ENCODE peak calls at places on chromosomes 4 and X, in five cellular contexts. One of them, this sample, is unnamed.

GRCh38 chrX:39016551-39016950 is 215.3 kb downstream of the MID1IP1 start:
- DNase-seq in neural crest cell: no peak
- DNase-seq in left lung: no peak
- DNase-seq in glutamatergic neuron: no peak
- DNase-seq in HFFc6: no peak
- DNase-seq in this sample: no peak

GRCh38 chr4:167775374-167775773 is 317.0 kb upstream of the ANXA10 start:
- DNase-seq in neural crest cell: no peak
- DNase-seq in left lung: no peak
- DNase-seq in glutamatergic neuron: no peak
- DNase-seq in HFFc6: no peak
- DNase-seq in this sample: no peak

GRCh38 chrX:69396916-69397315 is 107.2 kb upstream of the NALF2 start:
- DNase-seq in neural crest cell: peak
- DNase-seq in left lung: no peak
- DNase-seq in glutamatergic neuron: no peak
- DNase-seq in HFFc6: no peak
- DNase-seq in this sample: no peak

GRCh38 chr4:57631147-57631546 is 521.0 kb upstream of the IGFBP7 start:
- DNase-seq in neural crest cell: no peak
- DNase-seq in left lung: no peak
- DNase-seq in glutamatergic neuron: no peak
- DNase-seq in HFFc6: no peak
- DNase-seq in this sample: no peak

GRCh38 chr4:57426779-57427395 is 316.7 kb upstream of the IGFBP7 start:
- DNase-seq in neural crest cell: peak
- DNase-seq in left lung: peak
- DNase-seq in glutamatergic neuron: peak
- DNase-seq in HFFc6: peak
- DNase-seq in this sample: no peak

GRCh38 chr4:11634283-11634682 is 205.6 kb upstream of the HS3ST1 start:
- DNase-seq in neural crest cell: no peak
- DNase-seq in left lung: no peak
- DNase-seq in glutamatergic neuron: no peak
- DNase-seq in HFFc6: no peak
- DNase-seq in this sample: no peak

GRCh38 chr4:189113389-189113888 is 827.2 kb upstream of the FRG1 start:
- DNase-seq in neural crest cell: no peak
- DNase-seq in left lung: peak
- DNase-seq in glutamatergic neuron: no peak
- DNase-seq in HFFc6: no peak
- DNase-seq in this sample: no peak

GRCh38 chr4:67573193-67573592 is 14.7 kb downstream of the STAP1 start:
- DNase-seq in neural crest cell: no peak
- DNase-seq in left lung: no peak
- DNase-seq in glutamatergic neuron: no peak
- DNase-seq in HFFc6: no peak
- DNase-seq in this sample: no peak

GRCh38 chrX:54439967-54440871 is at the start of gene TSR2:
- DNase-seq in neural crest cell: peak
- DNase-seq in left lung: peak
- DNase-seq in glutamatergic neuron: peak
- DNase-seq in HFFc6: peak
- DNase-seq in this sample: peak

GRCh38 chrX:119688856-119689455 is 4.0 kb downstream of the SEPTIN6 start:
- DNase-seq in neural crest cell: no peak
- DNase-seq in left lung: no peak
- DNase-seq in glutamatergic neuron: no peak
- DNase-seq in HFFc6: no peak
- DNase-seq in this sample: no peak

GRCh38 chrX:34437586-34437985 is 219.5 kb downstream of the TMEM47 start:
- DNase-seq in neural crest cell: no peak
- DNase-seq in left lung: no peak
- DNase-seq in glutamatergic neuron: no peak
- DNase-seq in HFFc6: no peak
- DNase-seq in this sample: no peak

GRCh38 chr4:131540256-131540655 is 1608.8 kb upstream of the PCDH10 start:
- DNase-seq in neural crest cell: no peak
- DNase-seq in left lung: no peak
- DNase-seq in glutamatergic neuron: no peak
- DNase-seq in HFFc6: no peak
- DNase-seq in this sample: no peak

GRCh38 chr4:184262901-184263300 is 45.2 kb upstream of the ENPP6 start:
- DNase-seq in neural crest cell: no peak
- DNase-seq in left lung: no peak
- DNase-seq in glutamatergic neuron: no peak
- DNase-seq in HFFc6: peak
- DNase-seq in this sample: no peak

GRCh38 chr4:42515156-42515884 is 118.0 kb downstream of the SHISA3 start:
- DNase-seq in neural crest cell: no peak
- DNase-seq in left lung: no peak
- DNase-seq in glutamatergic neuron: no peak
- DNase-seq in HFFc6: no peak
- DNase-seq in this sample: no peak

GRCh38 chr4:176261481-176261880 is 7.5 kb downstream of the ASB5 start:
- DNase-seq in neural crest cell: no peak
- DNase-seq in left lung: no peak
- DNase-seq in glutamatergic neuron: no peak
- DNase-seq in HFFc6: no peak
- DNase-seq in this sample: no peak

GRCh38 chr4:83340692-83341343 is 6.2 kb upstream of the HPSE start:
- DNase-seq in neural crest cell: no peak
- DNase-seq in left lung: no peak
- DNase-seq in glutamatergic neuron: no peak
- DNase-seq in HFFc6: no peak
- DNase-seq in this sample: no peak

GRCh38 chr4:8905773-8906667 is 34.4 kb upstream of the HMX1 start:
- DNase-seq in neural crest cell: no peak
- DNase-seq in left lung: peak
- DNase-seq in glutamatergic neuron: no peak
- DNase-seq in HFFc6: no peak
- DNase-seq in this sample: peak

GRCh38 chr4:92421920-92422319 is 118.2 kb downstream of the GRID2 start:
- DNase-seq in neural crest cell: no peak
- DNase-seq in left lung: no peak
- DNase-seq in glutamatergic neuron: no peak
- DNase-seq in HFFc6: no peak
- DNase-seq in this sample: no peak

GRCh38 chr4:71235321-71236206 is 103.3 kb upstream of the SLC4A4 start:
- DNase-seq in neural crest cell: no peak
- DNase-seq in left lung: no peak
- DNase-seq in glutamatergic neuron: no peak
- DNase-seq in HFFc6: no peak
- DNase-seq in this sample: no peak

GRCh38 chrX:30654989-30655607 is 1.9 kb downstream of the GK start:
- DNase-seq in neural crest cell: no peak
- DNase-seq in left lung: no peak
- DNase-seq in glutamatergic neuron: no peak
- DNase-seq in HFFc6: no peak
- DNase-seq in this sample: no peak

GRCh38 chr4:124997907-124998306 is 285.4 kb upstream of the ANKRD50 start:
- DNase-seq in neural crest cell: no peak
- DNase-seq in left lung: no peak
- DNase-seq in glutamatergic neuron: no peak
- DNase-seq in HFFc6: no peak
- DNase-seq in this sample: no peak

GRCh38 chrX:114134465-114134864 is 449.4 kb upstream of the HTR2C start:
- DNase-seq in neural crest cell: no peak
- DNase-seq in left lung: no peak
- DNase-seq in glutamatergic neuron: no peak
- DNase-seq in HFFc6: no peak
- DNase-seq in this sample: no peak

GRCh38 chrX:50988649-50989048 is 78.1 kb downstream of the BMP15 start:
- DNase-seq in neural crest cell: peak
- DNase-seq in left lung: no peak
- DNase-seq in glutamatergic neuron: no peak
- DNase-seq in HFFc6: peak
- DNase-seq in this sample: no peak

GRCh38 chr4:153535735-153536494 is 69.8 kb downstream of the TMEM131L start:
- DNase-seq in neural crest cell: no peak
- DNase-seq in left lung: no peak
- DNase-seq in glutamatergic neuron: no peak
- DNase-seq in HFFc6: peak
- DNase-seq in this sample: no peak

GRCh38 chr4:82782626-82783025 is 16.0 kb downstream of the SCD5 start:
- DNase-seq in neural crest cell: no peak
- DNase-seq in left lung: no peak
- DNase-seq in glutamatergic neuron: no peak
- DNase-seq in HFFc6: no peak
- DNase-seq in this sample: no peak

GRCh38 chrX:67353651-67354370 is 190.0 kb upstream of the AR start:
- DNase-seq in neural crest cell: no peak
- DNase-seq in left lung: no peak
- DNase-seq in glutamatergic neuron: no peak
- DNase-seq in HFFc6: peak
- DNase-seq in this sample: no peak

GRCh38 chr4:142379277-142380051 is 466.6 kb downstream of the INPP4B start:
- DNase-seq in neural crest cell: no peak
- DNase-seq in left lung: no peak
- DNase-seq in glutamatergic neuron: no peak
- DNase-seq in HFFc6: peak
- DNase-seq in this sample: no peak

GRCh38 chr4:148288448-148288847 is 153.8 kb downstream of the NR3C2 start:
- DNase-seq in neural crest cell: no peak
- DNase-seq in left lung: no peak
- DNase-seq in glutamatergic neuron: no peak
- DNase-seq in HFFc6: no peak
- DNase-seq in this sample: no peak

GRCh38 chr4:6474705-6475457 is 2.5 kb upstream of the PPP2R2C start:
- DNase-seq in neural crest cell: no peak
- DNase-seq in left lung: no peak
- DNase-seq in glutamatergic neuron: no peak
- DNase-seq in HFFc6: no peak
- DNase-seq in this sample: no peak

GRCh38 chr4:6475492-6476020 is 3.1 kb upstream of the PPP2R2C start:
- DNase-seq in neural crest cell: no peak
- DNase-seq in left lung: no peak
- DNase-seq in glutamatergic neuron: no peak
- DNase-seq in HFFc6: no peak
- DNase-seq in this sample: no peak

GRCh38 chr4:6473264-6474052 is 1.0 kb upstream of the PPP2R2C start:
- DNase-seq in neural crest cell: no peak
- DNase-seq in left lung: no peak
- DNase-seq in glutamatergic neuron: no peak
- DNase-seq in HFFc6: no peak
- DNase-seq in this sample: no peak

GRCh38 chr4:6472387-6473263 is at the start of gene PPP2R2C:
- DNase-seq in neural crest cell: no peak
- DNase-seq in left lung: peak
- DNase-seq in glutamatergic neuron: peak
- DNase-seq in HFFc6: no peak
- DNase-seq in this sample: no peak

GRCh38 chr4:6474053-6474568 is 1.7 kb upstream of the PPP2R2C start:
- DNase-seq in neural crest cell: no peak
- DNase-seq in left lung: no peak
- DNase-seq in glutamatergic neuron: peak
- DNase-seq in HFFc6: no peak
- DNase-seq in this sample: no peak
- TF ChIP-seq CTCF in neural crest cell: peak
- TF ChIP-seq CTCF in left lung: no peak
- TF ChIP-seq CTCF in glutamatergic neuron: no peak
- TF ChIP-seq CTCF in HFFc6: peak
- TF ChIP-seq CTCF in this sample: peak

DNA sequence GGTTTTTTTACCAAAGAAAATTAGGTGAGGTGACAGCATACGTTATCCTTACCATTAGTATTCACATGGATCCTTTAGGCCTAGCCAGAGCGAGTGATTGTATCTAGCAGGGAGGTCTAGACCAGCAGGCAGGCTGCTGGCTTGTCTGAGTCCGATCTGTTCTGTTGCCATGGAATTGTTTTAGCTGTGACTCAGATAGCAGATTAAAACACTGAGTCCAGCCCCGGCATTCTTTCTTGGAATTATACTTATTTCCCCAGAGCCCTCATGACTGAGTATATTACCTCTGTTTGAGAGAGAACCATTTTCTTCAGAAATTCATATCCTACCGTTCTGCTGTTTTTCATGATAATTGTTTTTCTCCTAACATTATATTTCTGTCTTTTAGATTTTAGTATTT is 37.4 kb downstream of the OCRL start:
- DNase-seq in neural crest cell: no peak
- DNase-seq in left lung: no peak
- DNase-seq in glutamatergic neuron: no peak
- DNase-seq in HFFc6: peak
- DNase-seq in this sample: no peak
- TF ChIP-seq CTCF in neural crest cell: no peak
- TF ChIP-seq CTCF in left lung: no peak
- TF ChIP-seq CTCF in glutamatergic neuron: no peak
- TF ChIP-seq CTCF in HFFc6: no peak
- TF ChIP-seq CTCF in this sample: no peak

DNA sequence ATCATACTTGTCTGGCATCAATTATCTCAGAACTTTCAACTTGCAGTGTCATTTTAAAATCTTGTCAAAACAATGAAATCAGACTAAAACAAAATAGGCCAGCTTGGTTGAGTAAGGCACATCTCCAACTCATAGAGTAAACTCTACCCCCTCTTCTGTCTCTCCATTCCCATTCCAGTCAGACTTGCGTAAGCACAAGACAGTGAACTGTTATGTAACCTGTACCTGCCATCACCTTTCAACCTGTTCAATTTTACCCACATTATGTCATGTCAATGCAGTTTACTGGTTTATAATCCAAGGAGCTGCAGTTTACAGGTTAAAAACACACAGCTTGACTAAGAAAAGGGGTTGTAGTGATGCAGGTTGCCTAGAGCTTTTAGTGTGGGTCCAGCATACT is 8.3 kb downstream of the CDX4 start:
- DNase-seq in neural crest cell: no peak
- DNase-seq in left lung: no peak
- DNase-seq in glutamatergic neuron: no peak
- DNase-seq in HFFc6: no peak
- DNase-seq in this sample: no peak
- TF ChIP-seq CTCF in neural crest cell: no peak
- TF ChIP-seq CTCF in left lung: no peak
- TF ChIP-seq CTCF in glutamatergic neuron: no peak
- TF ChIP-seq CTCF in HFFc6: no peak
- TF ChIP-seq CTCF in this sample: no peak

DNA sequence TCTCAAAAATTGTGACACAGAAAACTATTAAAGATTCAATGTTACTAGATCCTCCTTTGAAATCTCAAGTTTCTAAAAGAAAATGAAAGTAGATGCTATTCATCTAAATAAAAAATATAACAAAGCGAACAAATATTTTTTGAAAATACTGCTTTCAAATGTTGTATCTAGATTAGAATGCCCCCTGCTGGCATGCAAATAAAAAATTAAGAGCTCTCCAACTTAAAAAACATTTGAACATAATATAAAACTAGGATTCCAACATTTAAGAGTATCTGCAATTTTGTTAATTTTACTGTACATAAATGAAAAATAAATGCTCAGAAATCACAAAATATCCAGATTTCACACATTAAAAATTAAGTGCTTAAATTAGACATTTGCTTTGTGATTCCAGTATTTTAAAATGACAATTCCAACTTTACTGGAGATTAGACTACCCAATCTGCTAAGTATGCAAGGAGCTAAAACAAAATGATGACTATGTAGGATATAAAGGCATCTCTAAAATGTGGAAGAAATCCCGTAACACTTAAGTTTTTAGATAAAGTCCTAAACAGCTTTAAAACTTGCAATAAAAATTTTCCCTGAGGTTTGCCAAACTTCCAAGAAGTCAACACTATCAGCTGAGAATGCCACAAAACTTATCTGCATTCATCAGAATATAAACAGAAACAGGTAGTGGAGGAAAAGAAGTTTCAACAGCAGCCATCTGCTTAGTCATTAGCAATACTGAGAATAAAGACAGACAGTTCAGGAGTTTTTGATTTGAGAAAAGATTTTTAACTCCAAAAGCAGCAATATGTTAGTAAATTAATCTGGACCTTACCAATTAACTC is 32.6 kb downstream of the DHX15 start:
- DNase-seq in neural crest cell: no peak
- DNase-seq in left lung: no peak
- DNase-seq in glutamatergic neuron: no peak
- DNase-seq in HFFc6: no peak
- DNase-seq in this sample: no peak
- TF ChIP-seq CTCF in neural crest cell: peak
- TF ChIP-seq CTCF in left lung: no peak
- TF ChIP-seq CTCF in glutamatergic neuron: peak
- TF ChIP-seq CTCF in HFFc6: peak
- TF ChIP-seq CTCF in this sample: peak